ENCODE peak calls at places on chromosome 13, in nine cellular contexts. A, M, J, O, F, X, E, V and D are unnamed samples.

GRCh38 chr13:50283017-50283416 is 267.8 kb downstream of the KCNRG start:
- DNase-seq in J (no peak), V (no peak), E (no peak), A (no peak), O (no peak), M (no peak), F (no peak), X (no peak), D (peak)

GRCh38 chr13:55244991-55245644 is 1895.6 kb upstream of the PRR20A start:
- DNase-seq in M (no peak), J (peak), X (peak), V (no peak), A (peak), F (peak), O (no peak), E (no peak), D (no peak)

GRCh38 chr13:24232474-24232873 is 72.0 kb downstream of the SPATA13 start:
- DNase-seq in O (no peak), V (no peak), A (no peak), X (no peak), M (no peak), J (no peak), E (no peak), F (no peak), D (no peak)

GRCh38 chr13:113548171-113548641 is 36.3 kb upstream of the TFDP1 start:
- DNase-seq in F (no peak), X (no peak), E (no peak), A (no peak), M (no peak), O (no peak), J (no peak), V (no peak), D (no peak)

GRCh38 chr13:47310376-47310775 is 413.5 kb upstream of the HTR2A start:
- DNase-seq in V (no peak), J (peak), F (no peak), E (no peak), A (no peak), M (no peak), X (no peak), O (no peak), D (no peak)

GRCh38 chr13:95809429-95809828 is 132.5 kb downstream of the DNAJC3 start:
- DNase-seq in F (no peak), M (no peak), V (no peak), E (no peak), O (no peak), X (no peak), J (no peak), A (no peak), D (no peak)

GRCh38 chr13:95301947-95302386 is 716 bp upstream of the ABCC4 start:
- DNase-seq in A (peak), V (no peak), O (no peak), J (no peak), F (peak), X (peak), M (no peak), E (no peak), D (peak)

GRCh38 chr13:46295531-46296464 is 84.1 kb downstream of the LRRC63 start:
- DNase-seq in A (peak), X (no peak), M (no peak), F (peak), V (no peak), E (no peak), J (peak), O (no peak), D (peak)

GRCh38 chr13:63337041-63337440 is 1921.4 kb upstream of the PCDH20 start:
- DNase-seq in A (no peak), M (no peak), J (no peak), E (no peak), O (no peak), V (no peak), F (no peak), X (no peak), D (no peak)

GRCh38 chr13:50616101-50616500 is 227.4 kb downstream of the DLEU7 start:
- DNase-seq in A (no peak), V (no peak), E (no peak), X (no peak), M (no peak), F (no peak), J (no peak), O (no peak), D (no peak)

GRCh38 chr13:30696278-30697176 is 38.8 kb upstream of the ALOX5AP start:
- DNase-seq in M (no peak), V (no peak), J (peak), A (no peak), X (no peak), F (peak), O (no peak), E (no peak), D (peak)

GRCh38 chr13:110616103-110617101 is 1.1 kb downstream of the NAXD start:
- DNase-seq in E (no peak), O (no peak), A (peak), F (peak), X (no peak), V (peak), J (peak), M (peak), D (peak)

GRCh38 chr13:97076898-97077297 is 82.6 kb upstream of the OXGR1 start:
- DNase-seq in X (no peak), A (no peak), J (no peak), F (peak), V (no peak), M (no peak), O (no peak), E (no peak), D (peak)

GRCh38 chr13:72304121-72304745 is 423.2 kb downstream of the MZT1 start:
- DNase-seq in F (no peak), J (no peak), X (no peak), O (no peak), M (no peak), E (no peak), A (no peak), V (no peak), D (no peak)

GRCh38 chr13:76853481-76853880 is 32.7 kb downstream of the KCTD12 start:
- DNase-seq in A (no peak), X (no peak), J (no peak), M (no peak), E (no peak), F (no peak), O (no peak), V (no peak), D (no peak)

GRCh38 chr13:114140909-114141255 is 8.5 kb upstream of the RASA3 start:
- DNase-seq in A (peak), E (no peak), V (no peak), J (peak), X (no peak), O (no peak), M (no peak), F (no peak), D (peak)